ENCODE peak calls at places on chromosomes 7 and 10, in seven cellular contexts. One of them, this sample, is unnamed.

GRCh38 chr7:7512861-7513597 is 22.6 kb downstream of the COL28A1 start:
- DNase-seq in CD4-positive, alpha-beta T cell: no peak
- DNase-seq in progenitor cell of endocrine pancreas: no peak
- DNase-seq in myocyte: no peak
- DNase-seq in stimulated activated CD4-positive, alpha-beta T cell treated with anti-CD3 and anti-CD28 coated beads, Interleukin-2, amount 100 ng/mL, for 48 hours: no peak
- DNase-seq in DMS153: peak
- DNase-seq in NCI-H2081: no peak
- DNase-seq in this sample: no peak

GRCh38 chr7:35519971-35520809 is 174.7 kb downstream of the HERPUD2 start:
- DNase-seq in progenitor cell of endocrine pancreas: peak
- DNase-seq in stimulated activated CD4-positive, alpha-beta T cell treated with anti-CD3 and anti-CD28 coated beads, Interleukin-2, amount 100 ng/mL, for 48 hours: peak
- DNase-seq in DMS153: peak
- DNase-seq in myocyte: peak
- DNase-seq in CD4-positive, alpha-beta T cell: peak
- DNase-seq in NCI-H2081: peak
- DNase-seq in this sample: peak

GRCh38 chr7:40634118-40634517 is 499.3 kb downstream of the SUGCT start:
- DNase-seq in stimulated activated CD4-positive, alpha-beta T cell treated with anti-CD3 and anti-CD28 coated beads, Interleukin-2, amount 100 ng/mL, for 48 hours: no peak
- DNase-seq in myocyte: no peak
- DNase-seq in NCI-H2081: no peak
- DNase-seq in CD4-positive, alpha-beta T cell: no peak
- DNase-seq in DMS153: no peak
- DNase-seq in progenitor cell of endocrine pancreas: no peak
- DNase-seq in this sample: no peak

GRCh38 chr7:158831738-158832091 is 2.4 kb upstream of the ESYT2 start:
- DNase-seq in NCI-H2081: no peak
- DNase-seq in myocyte: no peak
- DNase-seq in stimulated activated CD4-positive, alpha-beta T cell treated with anti-CD3 and anti-CD28 coated beads, Interleukin-2, amount 100 ng/mL, for 48 hours: no peak
- DNase-seq in DMS153: no peak
- DNase-seq in CD4-positive, alpha-beta T cell: no peak
- DNase-seq in progenitor cell of endocrine pancreas: no peak
- DNase-seq in this sample: no peak

GRCh38 chr7:72140566-72140965 is 271.6 kb downstream of the CALN1 start:
- DNase-seq in progenitor cell of endocrine pancreas: no peak
- DNase-seq in myocyte: no peak
- DNase-seq in stimulated activated CD4-positive, alpha-beta T cell treated with anti-CD3 and anti-CD28 coated beads, Interleukin-2, amount 100 ng/mL, for 48 hours: no peak
- DNase-seq in NCI-H2081: no peak
- DNase-seq in CD4-positive, alpha-beta T cell: no peak
- DNase-seq in DMS153: no peak
- DNase-seq in this sample: no peak

GRCh38 chr10:30818010-30818660 is 188.6 kb upstream of the LYZL2 start:
- DNase-seq in myocyte: peak
- DNase-seq in NCI-H2081: no peak
- DNase-seq in DMS153: no peak
- DNase-seq in stimulated activated CD4-positive, alpha-beta T cell treated with anti-CD3 and anti-CD28 coated beads, Interleukin-2, amount 100 ng/mL, for 48 hours: no peak
- DNase-seq in progenitor cell of endocrine pancreas: no peak
- DNase-seq in CD4-positive, alpha-beta T cell: no peak
- DNase-seq in this sample: no peak

GRCh38 chr7:7682856-7683255 is 35.6 kb downstream of the RPA3 start:
- DNase-seq in progenitor cell of endocrine pancreas: no peak
- DNase-seq in DMS153: no peak
- DNase-seq in CD4-positive, alpha-beta T cell: no peak
- DNase-seq in stimulated activated CD4-positive, alpha-beta T cell treated with anti-CD3 and anti-CD28 coated beads, Interleukin-2, amount 100 ng/mL, for 48 hours: no peak
- DNase-seq in myocyte: no peak
- DNase-seq in NCI-H2081: no peak
- DNase-seq in this sample: no peak

GRCh38 chr10:1738950-1739349 is 1.6 kb upstream of the ADARB2 start:
- DNase-seq in myocyte: no peak
- DNase-seq in DMS153: no peak
- DNase-seq in progenitor cell of endocrine pancreas: no peak
- DNase-seq in stimulated activated CD4-positive, alpha-beta T cell treated with anti-CD3 and anti-CD28 coated beads, Interleukin-2, amount 100 ng/mL, for 48 hours: no peak
- DNase-seq in NCI-H2081: no peak
- DNase-seq in CD4-positive, alpha-beta T cell: no peak
- DNase-seq in this sample: no peak

GRCh38 chr7:22220947-22221346 is 136.0 kb downstream of the RAPGEF5 start:
- DNase-seq in NCI-H2081: no peak
- DNase-seq in myocyte: no peak
- DNase-seq in stimulated activated CD4-positive, alpha-beta T cell treated with anti-CD3 and anti-CD28 coated beads, Interleukin-2, amount 100 ng/mL, for 48 hours: no peak
- DNase-seq in DMS153: no peak
- DNase-seq in CD4-positive, alpha-beta T cell: no peak
- DNase-seq in progenitor cell of endocrine pancreas: no peak
- DNase-seq in this sample: no peak

GRCh38 chr7:50821457-50821977 is 38.8 kb upstream of the GRB10 start:
- DNase-seq in stimulated activated CD4-positive, alpha-beta T cell treated with anti-CD3 and anti-CD28 coated beads, Interleukin-2, amount 100 ng/mL, for 48 hours: no peak
- DNase-seq in DMS153: peak
- DNase-seq in CD4-positive, alpha-beta T cell: no peak
- DNase-seq in myocyte: peak
- DNase-seq in progenitor cell of endocrine pancreas: no peak
- DNase-seq in NCI-H2081: no peak
- DNase-seq in this sample: no peak

GRCh38 chr7:157397751-157398691 is 61.2 kb downstream of the DNAJB6 start:
- DNase-seq in DMS153: peak
- DNase-seq in myocyte: peak
- DNase-seq in progenitor cell of endocrine pancreas: peak
- DNase-seq in NCI-H2081: peak
- DNase-seq in stimulated activated CD4-positive, alpha-beta T cell treated with anti-CD3 and anti-CD28 coated beads, Interleukin-2, amount 100 ng/mL, for 48 hours: no peak
- DNase-seq in CD4-positive, alpha-beta T cell: no peak
- DNase-seq in this sample: no peak

GRCh38 chr7:55588379-55588699 is 16.0 kb upstream of the VOPP1 start:
- DNase-seq in myocyte: no peak
- DNase-seq in DMS153: no peak
- DNase-seq in progenitor cell of endocrine pancreas: no peak
- DNase-seq in NCI-H2081: no peak
- DNase-seq in CD4-positive, alpha-beta T cell: no peak
- DNase-seq in stimulated activated CD4-positive, alpha-beta T cell treated with anti-CD3 and anti-CD28 coated beads, Interleukin-2, amount 100 ng/mL, for 48 hours: no peak
- DNase-seq in this sample: no peak

GRCh38 chr7:28640026-28640425 is 227.7 kb downstream of the CREB5 start:
- DNase-seq in progenitor cell of endocrine pancreas: no peak
- DNase-seq in stimulated activated CD4-positive, alpha-beta T cell treated with anti-CD3 and anti-CD28 coated beads, Interleukin-2, amount 100 ng/mL, for 48 hours: no peak
- DNase-seq in myocyte: no peak
- DNase-seq in CD4-positive, alpha-beta T cell: no peak
- DNase-seq in DMS153: no peak
- DNase-seq in NCI-H2081: no peak
- DNase-seq in this sample: no peak

GRCh38 chr10:12509016-12509793 is 159.9 kb downstream of the CAMK1D start:
- DNase-seq in progenitor cell of endocrine pancreas: no peak
- DNase-seq in DMS153: no peak
- DNase-seq in CD4-positive, alpha-beta T cell: no peak
- DNase-seq in stimulated activated CD4-positive, alpha-beta T cell treated with anti-CD3 and anti-CD28 coated beads, Interleukin-2, amount 100 ng/mL, for 48 hours: no peak
- DNase-seq in NCI-H2081: no peak
- DNase-seq in myocyte: no peak
- DNase-seq in this sample: no peak

GRCh38 chr7:98241674-98242241 is 10.3 kb downstream of the TECPR1 start:
- DNase-seq in NCI-H2081: no peak
- DNase-seq in DMS153: no peak
- DNase-seq in stimulated activated CD4-positive, alpha-beta T cell treated with anti-CD3 and anti-CD28 coated beads, Interleukin-2, amount 100 ng/mL, for 48 hours: no peak
- DNase-seq in progenitor cell of endocrine pancreas: no peak
- DNase-seq in CD4-positive, alpha-beta T cell: no peak
- DNase-seq in myocyte: no peak
- DNase-seq in this sample: no peak

GRCh38 chr7:137342751-137343482 is 616 bp downstream of the PTN start:
- DNase-seq in CD4-positive, alpha-beta T cell: no peak
- DNase-seq in myocyte: no peak
- DNase-seq in stimulated activated CD4-positive, alpha-beta T cell treated with anti-CD3 and anti-CD28 coated beads, Interleukin-2, amount 100 ng/mL, for 48 hours: no peak
- DNase-seq in progenitor cell of endocrine pancreas: no peak
- DNase-seq in NCI-H2081: no peak
- DNase-seq in DMS153: no peak
- DNase-seq in this sample: no peak

GRCh38 chr7:142671506-142671905 is 77.8 kb upstream of the PRSS1 start:
- DNase-seq in myocyte: no peak
- DNase-seq in NCI-H2081: no peak
- DNase-seq in progenitor cell of endocrine pancreas: no peak
- DNase-seq in DMS153: no peak
- DNase-seq in stimulated activated CD4-positive, alpha-beta T cell treated with anti-CD3 and anti-CD28 coated beads, Interleukin-2, amount 100 ng/mL, for 48 hours: no peak
- DNase-seq in CD4-positive, alpha-beta T cell: no peak
- DNase-seq in this sample: no peak

GRCh38 chr10:1119501-1119900 is 63.3 kb downstream of the WDR37 start:
- DNase-seq in stimulated activated CD4-positive, alpha-beta T cell treated with anti-CD3 and anti-CD28 coated beads, Interleukin-2, amount 100 ng/mL, for 48 hours: no peak
- DNase-seq in progenitor cell of endocrine pancreas: no peak
- DNase-seq in CD4-positive, alpha-beta T cell: no peak
- DNase-seq in NCI-H2081: no peak
- DNase-seq in myocyte: no peak
- DNase-seq in DMS153: no peak
- DNase-seq in this sample: no peak

GRCh38 chr7:27164381-27165088 is 802 bp downstream of the HOXA9 start:
- DNase-seq in progenitor cell of endocrine pancreas: no peak
- DNase-seq in CD4-positive, alpha-beta T cell: no peak
- DNase-seq in myocyte: no peak
- DNase-seq in DMS153: no peak
- DNase-seq in stimulated activated CD4-positive, alpha-beta T cell treated with anti-CD3 and anti-CD28 coated beads, Interleukin-2, amount 100 ng/mL, for 48 hours: no peak
- DNase-seq in NCI-H2081: no peak
- DNase-seq in this sample: no peak

GRCh38 chr7:22718200-22718711 is 8.7 kb upstream of the IL6 start:
- DNase-seq in progenitor cell of endocrine pancreas: no peak
- DNase-seq in NCI-H2081: no peak
- DNase-seq in CD4-positive, alpha-beta T cell: no peak
- DNase-seq in stimulated activated CD4-positive, alpha-beta T cell treated with anti-CD3 and anti-CD28 coated beads, Interleukin-2, amount 100 ng/mL, for 48 hours: no peak
- DNase-seq in DMS153: no peak
- DNase-seq in myocyte: peak
- DNase-seq in this sample: no peak

GRCh38 chr7:105097619-105098018 is 83.6 kb downstream of the KMT2E start:
- DNase-seq in CD4-positive, alpha-beta T cell: no peak
- DNase-seq in stimulated activated CD4-positive, alpha-beta T cell treated with anti-CD3 and anti-CD28 coated beads, Interleukin-2, amount 100 ng/mL, for 48 hours: no peak
- DNase-seq in progenitor cell of endocrine pancreas: no peak
- DNase-seq in myocyte: peak
- DNase-seq in NCI-H2081: no peak
- DNase-seq in DMS153: no peak
- DNase-seq in this sample: no peak

GRCh38 chr7:94054130-94054529 is 50.0 kb upstream of the BET1 start:
- DNase-seq in stimulated activated CD4-positive, alpha-beta T cell treated with anti-CD3 and anti-CD28 coated beads, Interleukin-2, amount 100 ng/mL, for 48 hours: no peak
- DNase-seq in CD4-positive, alpha-beta T cell: no peak
- DNase-seq in NCI-H2081: no peak
- DNase-seq in progenitor cell of endocrine pancreas: no peak
- DNase-seq in myocyte: peak
- DNase-seq in DMS153: no peak
- DNase-seq in this sample: no peak

GRCh38 chr10:125028291-125028867 is 86.5 kb downstream of the ZRANB1 start:
- DNase-seq in stimulated activated CD4-positive, alpha-beta T cell treated with anti-CD3 and anti-CD28 coated beads, Interleukin-2, amount 100 ng/mL, for 48 hours: no peak
- DNase-seq in progenitor cell of endocrine pancreas: no peak
- DNase-seq in myocyte: no peak
- DNase-seq in NCI-H2081: no peak
- DNase-seq in DMS153: no peak
- DNase-seq in CD4-positive, alpha-beta T cell: no peak
- DNase-seq in this sample: no peak

GRCh38 chr7:1124816-1125602 is 35.0 kb downstream of the ZFAND2A start:
- DNase-seq in NCI-H2081: no peak
- DNase-seq in stimulated activated CD4-positive, alpha-beta T cell treated with anti-CD3 and anti-CD28 coated beads, Interleukin-2, amount 100 ng/mL, for 48 hours: no peak
- DNase-seq in progenitor cell of endocrine pancreas: no peak
- DNase-seq in CD4-positive, alpha-beta T cell: no peak
- DNase-seq in myocyte: peak
- DNase-seq in DMS153: no peak
- DNase-seq in this sample: no peak

GRCh38 chr7:152899482-152900166 is 140.1 kb downstream of the ACTR3B start:
- DNase-seq in stimulated activated CD4-positive, alpha-beta T cell treated with anti-CD3 and anti-CD28 coated beads, Interleukin-2, amount 100 ng/mL, for 48 hours: no peak
- DNase-seq in DMS153: no peak
- DNase-seq in progenitor cell of endocrine pancreas: no peak
- DNase-seq in CD4-positive, alpha-beta T cell: no peak
- DNase-seq in NCI-H2081: no peak
- DNase-seq in myocyte: peak
- DNase-seq in this sample: no peak

GRCh38 chr7:41698114-41698513 is 4.8 kb downstream of the INHBA start:
- DNase-seq in NCI-H2081: no peak
- DNase-seq in progenitor cell of endocrine pancreas: no peak
- DNase-seq in DMS153: no peak
- DNase-seq in myocyte: peak
- DNase-seq in stimulated activated CD4-positive, alpha-beta T cell treated with anti-CD3 and anti-CD28 coated beads, Interleukin-2, amount 100 ng/mL, for 48 hours: no peak
- DNase-seq in CD4-positive, alpha-beta T cell: no peak
- DNase-seq in this sample: no peak

GRCh38 chr7:122764020-122764419 is 61.3 kb upstream of the RNF148 start:
- DNase-seq in NCI-H2081: no peak
- DNase-seq in progenitor cell of endocrine pancreas: no peak
- DNase-seq in DMS153: no peak
- DNase-seq in CD4-positive, alpha-beta T cell: no peak
- DNase-seq in myocyte: no peak
- DNase-seq in stimulated activated CD4-positive, alpha-beta T cell treated with anti-CD3 and anti-CD28 coated beads, Interleukin-2, amount 100 ng/mL, for 48 hours: no peak
- DNase-seq in this sample: no peak

GRCh38 chr7:52897708-52898107 is 137.7 kb upstream of the POM121L12 start:
- DNase-seq in DMS153: no peak
- DNase-seq in myocyte: no peak
- DNase-seq in NCI-H2081: no peak
- DNase-seq in progenitor cell of endocrine pancreas: no peak
- DNase-seq in CD4-positive, alpha-beta T cell: no peak
- DNase-seq in stimulated activated CD4-positive, alpha-beta T cell treated with anti-CD3 and anti-CD28 coated beads, Interleukin-2, amount 100 ng/mL, for 48 hours: no peak
- DNase-seq in this sample: no peak

GRCh38 chr10:11647676-11648075 is 36.2 kb upstream of the USP6NL start:
- DNase-seq in progenitor cell of endocrine pancreas: no peak
- DNase-seq in stimulated activated CD4-positive, alpha-beta T cell treated with anti-CD3 and anti-CD28 coated beads, Interleukin-2, amount 100 ng/mL, for 48 hours: no peak
- DNase-seq in CD4-positive, alpha-beta T cell: no peak
- DNase-seq in myocyte: no peak
- DNase-seq in NCI-H2081: no peak
- DNase-seq in DMS153: no peak
- DNase-seq in this sample: no peak

GRCh38 chr7:151875862-151876111 is 1.1 kb downstream of the PRKAG2 start:
- DNase-seq in stimulated activated CD4-positive, alpha-beta T cell treated with anti-CD3 and anti-CD28 coated beads, Interleukin-2, amount 100 ng/mL, for 48 hours: no peak
- DNase-seq in NCI-H2081: no peak
- DNase-seq in CD4-positive, alpha-beta T cell: no peak
- DNase-seq in myocyte: no peak
- DNase-seq in progenitor cell of endocrine pancreas: no peak
- DNase-seq in DMS153: no peak
- DNase-seq in this sample: peak

GRCh38 chr7:64638822-64639221 is 27.1 kb upstream of the ZNF107 start:
- DNase-seq in DMS153: no peak
- DNase-seq in stimulated activated CD4-positive, alpha-beta T cell treated with anti-CD3 and anti-CD28 coated beads, Interleukin-2, amount 100 ng/mL, for 48 hours: no peak
- DNase-seq in NCI-H2081: no peak
- DNase-seq in progenitor cell of endocrine pancreas: no peak
- DNase-seq in myocyte: no peak
- DNase-seq in CD4-positive, alpha-beta T cell: no peak
- DNase-seq in this sample: no peak

GRCh38 chr10:58266003-58266825 is 1.5 kb downstream of the IPMK start:
- DNase-seq in CD4-positive, alpha-beta T cell: no peak
- DNase-seq in myocyte: peak
- DNase-seq in NCI-H2081: no peak
- DNase-seq in progenitor cell of endocrine pancreas: no peak
- DNase-seq in stimulated activated CD4-positive, alpha-beta T cell treated with anti-CD3 and anti-CD28 coated beads, Interleukin-2, amount 100 ng/mL, for 48 hours: no peak
- DNase-seq in DMS153: no peak
- DNase-seq in this sample: no peak

GRCh38 chr7:40749877-40750276 is 615.1 kb downstream of the SUGCT start:
- DNase-seq in myocyte: peak
- DNase-seq in stimulated activated CD4-positive, alpha-beta T cell treated with anti-CD3 and anti-CD28 coated beads, Interleukin-2, amount 100 ng/mL, for 48 hours: no peak
- DNase-seq in NCI-H2081: no peak
- DNase-seq in progenitor cell of endocrine pancreas: no peak
- DNase-seq in DMS153: no peak
- DNase-seq in CD4-positive, alpha-beta T cell: no peak
- DNase-seq in this sample: no peak

GRCh38 chr7:55774327-55775050 is 88.1 kb downstream of the SEPTIN14 start:
- DNase-seq in NCI-H2081: peak
- DNase-seq in myocyte: peak
- DNase-seq in stimulated activated CD4-positive, alpha-beta T cell treated with anti-CD3 and anti-CD28 coated beads, Interleukin-2, amount 100 ng/mL, for 48 hours: no peak
- DNase-seq in progenitor cell of endocrine pancreas: no peak
- DNase-seq in DMS153: peak
- DNase-seq in CD4-positive, alpha-beta T cell: no peak
- DNase-seq in this sample: no peak

GRCh38 chr7:92727755-92728154 is 108.6 kb downstream of the CDK6 start:
- DNase-seq in NCI-H2081: no peak
- DNase-seq in progenitor cell of endocrine pancreas: no peak
- DNase-seq in DMS153: no peak
- DNase-seq in myocyte: no peak
- DNase-seq in CD4-positive, alpha-beta T cell: no peak
- DNase-seq in stimulated activated CD4-positive, alpha-beta T cell treated with anti-CD3 and anti-CD28 coated beads, Interleukin-2, amount 100 ng/mL, for 48 hours: no peak
- DNase-seq in this sample: no peak

GRCh38 chr7:112422842-112423496 is 27.3 kb upstream of the IFRD1 start:
- DNase-seq in progenitor cell of endocrine pancreas: no peak
- DNase-seq in myocyte: peak
- DNase-seq in DMS153: peak
- DNase-seq in stimulated activated CD4-positive, alpha-beta T cell treated with anti-CD3 and anti-CD28 coated beads, Interleukin-2, amount 100 ng/mL, for 48 hours: no peak
- DNase-seq in CD4-positive, alpha-beta T cell: no peak
- DNase-seq in NCI-H2081: peak
- DNase-seq in this sample: no peak

GRCh38 chr7:108311446-108312168 is 144.6 kb downstream of the NRCAM start:
- DNase-seq in CD4-positive, alpha-beta T cell: no peak
- DNase-seq in progenitor cell of endocrine pancreas: no peak
- DNase-seq in myocyte: no peak
- DNase-seq in stimulated activated CD4-positive, alpha-beta T cell treated with anti-CD3 and anti-CD28 coated beads, Interleukin-2, amount 100 ng/mL, for 48 hours: no peak
- DNase-seq in DMS153: no peak
- DNase-seq in NCI-H2081: no peak
- DNase-seq in this sample: no peak

GRCh38 chr10:131310054-131310903 is 1.2 kb downstream of the TCERG1L start:
- DNase-seq in myocyte: no peak
- DNase-seq in progenitor cell of endocrine pancreas: no peak
- DNase-seq in DMS153: no peak
- DNase-seq in CD4-positive, alpha-beta T cell: no peak
- DNase-seq in stimulated activated CD4-positive, alpha-beta T cell treated with anti-CD3 and anti-CD28 coated beads, Interleukin-2, amount 100 ng/mL, for 48 hours: no peak
- DNase-seq in NCI-H2081: no peak
- DNase-seq in this sample: no peak

This sample was measured in T follicular helper cell.